ENCODE peak calls at places on chromosomes 11 and 22, in seven cellular contexts. U is A549, B is K562, Q is WTC11, H is HepG2, V is HCT116, C is endothelial cell of umbilical vein. Z is an unnamed sample.

GRCh38 chr11:68912254-68912653 is 8.6 kb downstream of the IGHMBP2 start:
- DNase-seq in U (no peak), B (no peak), Q (no peak), H (no peak), V (no peak), C (no peak), Z (no peak)

GRCh38 chr11:32006799-32007388 is 84.0 kb upstream of the RCN1 start:
- DNase-seq in U (peak; percentile 46), B (peak; percentile 47), Q (peak; percentile 18), H (peak; percentile 13), V (peak; percentile 35), C (peak; percentile 45), Z (peak; percentile 88)

GRCh38 chr11:16365456-16366355 is 9.4 kb upstream of the SOX6 start:
- DNase-seq in U (no peak), B (no peak), Q (no peak), H (no peak), V (no peak), C (no peak), Z (no peak)

GRCh38 chr22:37229805-37230672 is 14.0 kb downstream of the RAC2 start:
- DNase-seq in U (no peak), B (peak; percentile 82), Q (no peak), H (no peak), V (peak; percentile 51), C (no peak), Z (peak; percentile 96)

GRCh38 chr11:86106916-86107315 is 38.0 kb upstream of the PICALM start:
- DNase-seq in U (no peak), B (no peak), Q (no peak), H (no peak), V (no peak), C (no peak), Z (no peak)

GRCh38 chr11:86790867-86791849 is 9.2 kb upstream of the PRSS23 start:
- DNase-seq in U (no peak), B (no peak), Q (no peak), H (no peak), V (no peak), C (no peak), Z (no peak)

GRCh38 chr22:33539902-33540751 is 380.1 kb downstream of the LARGE1 start:
- DNase-seq in U (peak; percentile 98), B (no peak), Q (no peak), H (peak; percentile 100), V (no peak), C (no peak), Z (no peak)

GRCh38 chr11:104151404-104152204 is 12.3 kb downstream of the PDGFD start:
- DNase-seq in U (no peak), B (no peak), Q (no peak), H (no peak), V (peak; percentile 16), C (peak; percentile 41), Z (peak; percentile 12)

GRCh38 chr11:112734207-112734606 is 227.0 kb upstream of the NCAM1 start:
- DNase-seq in U (no peak), B (no peak), Q (peak; percentile 52), H (no peak), V (no peak), C (no peak), Z (peak; percentile 47)

GRCh38 chr11:2466869-2467694 is 22.3 kb downstream of the KCNQ1 start:
- DNase-seq in U (no peak), B (peak; percentile 10), Q (no peak), H (no peak), V (no peak), C (no peak), Z (peak; percentile 90)

GRCh38 chr22:44329179-44329796 is 16.5 kb upstream of the SHISAL1 start:
- DNase-seq in U (no peak), B (no peak), Q (no peak), H (no peak), V (no peak), C (no peak), Z (peak; percentile 63)

GRCh38 chr11:103898577-103899336 is 137.7 kb upstream of the DDI1 start:
- DNase-seq in U (no peak), B (no peak), Q (no peak), H (no peak), V (no peak), C (no peak), Z (no peak)

GRCh38 chr22:36546092-36546804 is 17.3 kb upstream of the EIF3D start:
- DNase-seq in U (peak; percentile 78), B (peak; percentile 80), Q (peak; percentile 79), H (peak; percentile 48), V (peak; percentile 73), C (peak; percentile 54), Z (peak; percentile 87)

GRCh38 chr11:122559734-122560382 is 95.7 kb upstream of the UBASH3B start:
- DNase-seq in U (peak; percentile 90), B (no peak), Q (peak; percentile 88), H (peak; percentile 24), V (peak; percentile 83), C (no peak), Z (peak; percentile 64)

GRCh38 chr11:22246992-22247391 is 54.1 kb downstream of the ANO5 start:
- DNase-seq in U (no peak), B (no peak), Q (no peak), H (no peak), V (no peak), C (no peak), Z (no peak)

GRCh38 chr11:33478111-33478573 is 221.0 kb downstream of the HIPK3 start:
- DNase-seq in U (no peak), B (no peak), Q (no peak), H (peak; percentile 86), V (no peak), C (no peak), Z (peak; percentile 5)

GRCh38 chr11:70698871-70699270 is 300.5 kb downstream of the CTTN start:
- DNase-seq in U (no peak), B (no peak), Q (no peak), H (no peak), V (no peak), C (no peak), Z (no peak)

GRCh38 chr11:19557720-19558140 is 154.9 kb upstream of the NAV2 start:
- DNase-seq in U (peak; percentile 78), B (peak; percentile 57), Q (peak; percentile 93), H (peak; percentile 61), V (peak; percentile 61), C (peak; percentile 78), Z (peak; percentile 61)

GRCh38 chr11:112281776-112282175 is 21.1 kb upstream of the PLET1 start:
- DNase-seq in U (no peak), B (no peak), Q (no peak), H (no peak), V (no peak), C (no peak), Z (no peak)

GRCh38 chr11:13349046-13349445 is 71.5 kb downstream of the BMAL1 start:
- DNase-seq in U (no peak), B (no peak), Q (no peak), H (no peak), V (no peak), C (no peak), Z (no peak)

GRCh38 chr11:76768091-76769047 is 14.8 kb upstream of the TSKU start:
- DNase-seq in U (no peak), B (no peak), Q (no peak), H (peak; percentile 29), V (no peak), C (peak; percentile 71), Z (peak; percentile 96)

GRCh38 chr11:56909563-56909962 is 79.2 kb upstream of the OR5AK2 start:
- DNase-seq in U (peak; percentile 72), B (no peak), Q (no peak), H (no peak), V (no peak), C (no peak), Z (no peak)

GRCh38 chr22:41875531-41876242 is 39.2 kb downstream of the SHISA8 start:
- DNase-seq in U (no peak), B (no peak), Q (no peak), H (no peak), V (no peak), C (no peak), Z (no peak)

GRCh38 chr11:125448136-125448535 is 47.9 kb downstream of the FEZ1 start:
- DNase-seq in U (no peak), B (no peak), Q (no peak), H (no peak), V (peak; percentile 24), C (no peak), Z (no peak)

GRCh38 chr11:12111482-12112149 is 1.2 kb downstream of the MICAL2 start:
- DNase-seq in U (no peak), B (no peak), Q (no peak), H (no peak), V (no peak), C (no peak), Z (peak; percentile 32)
- TF ChIP-seq MAX in U (no peak), B (no peak), Q (no peak), H (no peak), V (no peak), C (no peak), Z (no peak)

GRCh38 chr11:128662960-128663359 is 30.9 kb upstream of the FLI1 start:
- DNase-seq in U (no peak), B (no peak), Q (no peak), H (no peak), V (no peak), C (no peak), Z (no peak)
- TF ChIP-seq MAX in U (no peak), B (no peak), Q (no peak), H (no peak), V (no peak), C (no peak), Z (no peak)

DNA sequence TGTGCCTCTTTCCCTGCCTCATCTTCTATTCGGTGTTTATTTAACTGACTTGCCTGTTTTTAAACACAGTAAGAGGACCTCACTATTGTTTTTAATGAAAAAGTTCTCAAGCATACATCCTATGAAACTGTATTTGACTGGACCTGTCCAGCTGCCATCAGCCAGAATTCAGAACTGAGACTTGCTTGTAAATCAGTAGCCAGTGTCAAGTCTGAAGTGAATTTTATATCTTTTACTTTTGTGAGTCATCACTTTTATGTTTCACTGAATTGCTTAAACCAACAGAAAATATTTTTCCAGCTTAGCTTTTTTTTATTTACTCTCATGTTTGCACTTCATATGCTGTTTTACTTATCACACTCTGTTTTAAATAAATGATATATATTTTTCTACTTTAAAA is 88.3 kb downstream of the LUZP2 start:
- DNase-seq in U (peak; percentile 1), B (no peak), Q (no peak), H (no peak), V (no peak), C (peak; percentile 54), Z (no peak)
- TF ChIP-seq MAX in U (no peak), B (no peak), Q (no peak), H (no peak), V (no peak), C (no peak), Z (no peak)

GRCh38 chr11:83540112-83540675 is 254.0 kb upstream of the CCDC90B start:
- DNase-seq in U (no peak), B (no peak), Q (no peak), H (no peak), V (no peak), C (no peak), Z (no peak)
- TF ChIP-seq MAX in U (no peak), B (no peak), Q (no peak), H (no peak), V (no peak), C (no peak), Z (no peak)

DNA sequence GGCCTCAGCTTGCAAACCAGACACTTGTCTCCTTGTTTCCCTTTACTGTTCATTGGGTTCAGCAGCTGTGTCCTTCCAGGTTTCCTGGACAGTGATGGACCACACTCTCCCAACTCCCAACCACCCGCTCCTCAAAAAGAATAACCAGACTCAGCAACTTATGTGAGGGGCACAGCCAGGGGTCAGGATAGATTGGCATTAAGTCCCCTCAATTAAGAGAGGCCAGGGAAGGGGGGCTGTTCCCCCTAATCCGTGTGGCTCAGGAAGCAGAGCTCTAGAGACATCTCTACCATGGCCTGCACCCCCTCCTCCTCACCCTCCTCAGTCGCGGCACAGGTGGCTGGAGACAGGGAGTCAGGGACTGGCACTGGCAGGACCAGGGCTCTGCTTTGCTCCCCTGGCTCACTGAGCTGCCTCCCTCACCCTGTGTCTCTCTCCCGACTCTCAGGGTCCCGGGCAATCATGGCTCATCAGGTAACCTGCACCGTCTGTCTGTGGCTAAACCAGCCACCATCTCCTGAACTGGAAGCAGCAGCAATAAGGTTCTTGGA is 111.7 kb downstream of the ZNF280B start:
- DNase-seq in U (no peak), B (peak; percentile 23), Q (no peak), H (no peak), V (no peak), C (no peak), Z (no peak)
- TF ChIP-seq MAX in U (no peak), B (no peak), Q (no peak), H (no peak), V (no peak), C (no peak), Z (no peak)

Z was measured in NB4.